ENCODE peak calls at places on chromosomes 6 and 20, in seven cellular contexts. One of them, this sample, is unnamed.

GRCh38 chr6:161226005-161226964 is 47.6 kb downstream of the AGPAT4 start:
- DNase-seq in pancreas: no peak
- DNase-seq in lower lobe of right lung: no peak
- DNase-seq in cardiac fibroblast: no peak
- DNase-seq in K562: peak; percentile 96
- DNase-seq in heart right ventricle: no peak
- DNase-seq in HFF-Myc: no peak
- DNase-seq in this sample: no peak

GRCh38 chr20:9506337-9506821 is 8.0 kb upstream of the LAMP5 start:
- DNase-seq in pancreas: no peak
- DNase-seq in lower lobe of right lung: peak; percentile 51
- DNase-seq in cardiac fibroblast: no peak
- DNase-seq in K562: no peak
- DNase-seq in heart right ventricle: peak; percentile 17
- DNase-seq in HFF-Myc: no peak
- DNase-seq in this sample: no peak

GRCh38 chr20:61991476-61991875 is 74.2 kb downstream of the TAF4 start:
- DNase-seq in pancreas: no peak
- DNase-seq in lower lobe of right lung: no peak
- DNase-seq in cardiac fibroblast: no peak
- DNase-seq in K562: no peak
- DNase-seq in heart right ventricle: no peak
- DNase-seq in HFF-Myc: no peak
- DNase-seq in this sample: no peak

GRCh38 chr6:113586966-113587699 is 270.0 kb upstream of the MARCKS start:
- DNase-seq in pancreas: no peak
- DNase-seq in lower lobe of right lung: no peak
- DNase-seq in cardiac fibroblast: no peak
- DNase-seq in K562: no peak
- DNase-seq in heart right ventricle: no peak
- DNase-seq in HFF-Myc: no peak
- DNase-seq in this sample: no peak

GRCh38 chr20:17583126-17583525 is 13.3 kb downstream of the DSTN start:
- DNase-seq in pancreas: no peak
- DNase-seq in lower lobe of right lung: no peak
- DNase-seq in cardiac fibroblast: no peak
- DNase-seq in K562: no peak
- DNase-seq in heart right ventricle: no peak
- DNase-seq in HFF-Myc: no peak
- DNase-seq in this sample: no peak

GRCh38 chr6:68059894-68060293 is 575.2 kb upstream of the ADGRB3 start:
- DNase-seq in pancreas: no peak
- DNase-seq in lower lobe of right lung: no peak
- DNase-seq in cardiac fibroblast: peak; percentile 58
- DNase-seq in K562: no peak
- DNase-seq in heart right ventricle: no peak
- DNase-seq in HFF-Myc: no peak
- DNase-seq in this sample: no peak

GRCh38 chr6:36618366-36619355 is 24.5 kb downstream of the SRSF3 start:
- DNase-seq in pancreas: no peak
- DNase-seq in lower lobe of right lung: no peak
- DNase-seq in cardiac fibroblast: no peak
- DNase-seq in K562: peak; percentile 44
- DNase-seq in heart right ventricle: no peak
- DNase-seq in HFF-Myc: no peak
- DNase-seq in this sample: peak; percentile 36

GRCh38 chr6:108728826-108729225 is 119.4 kb upstream of the ARMC2 start:
- DNase-seq in pancreas: no peak
- DNase-seq in lower lobe of right lung: no peak
- DNase-seq in cardiac fibroblast: no peak
- DNase-seq in K562: no peak
- DNase-seq in heart right ventricle: no peak
- DNase-seq in HFF-Myc: no peak
- DNase-seq in this sample: no peak

GRCh38 chr20:36461600-36462439 is 79.5 kb upstream of the MYL9 start:
- DNase-seq in pancreas: peak; percentile 76
- DNase-seq in lower lobe of right lung: peak; percentile 75
- DNase-seq in cardiac fibroblast: peak; percentile 71
- DNase-seq in K562: peak; percentile 70
- DNase-seq in heart right ventricle: peak; percentile 74
- DNase-seq in HFF-Myc: no peak
- DNase-seq in this sample: peak; percentile 42

GRCh38 chr6:70415247-70415646 is 1.9 kb downstream of the FAM135A start:
- DNase-seq in pancreas: no peak
- DNase-seq in lower lobe of right lung: no peak
- DNase-seq in cardiac fibroblast: no peak
- DNase-seq in K562: no peak
- DNase-seq in heart right ventricle: no peak
- DNase-seq in HFF-Myc: no peak
- DNase-seq in this sample: no peak

GRCh38 chr6:66935612-66936011 is 1228.6 kb upstream of the EYS start:
- DNase-seq in pancreas: no peak
- DNase-seq in lower lobe of right lung: no peak
- DNase-seq in cardiac fibroblast: no peak
- DNase-seq in K562: no peak
- DNase-seq in heart right ventricle: no peak
- DNase-seq in HFF-Myc: no peak
- DNase-seq in this sample: no peak

GRCh38 chr20:52312131-52312729 is 120.7 kb upstream of the ZFP64 start:
- DNase-seq in pancreas: no peak
- DNase-seq in lower lobe of right lung: no peak
- DNase-seq in cardiac fibroblast: peak; percentile 78
- DNase-seq in K562: peak; percentile 61
- DNase-seq in heart right ventricle: no peak
- DNase-seq in HFF-Myc: peak; percentile 48
- DNase-seq in this sample: peak; percentile 71

GRCh38 chr6:254011-254410 is 38.3 kb upstream of the DUSP22 start:
- DNase-seq in pancreas: no peak
- DNase-seq in lower lobe of right lung: no peak
- DNase-seq in cardiac fibroblast: no peak
- DNase-seq in K562: no peak
- DNase-seq in heart right ventricle: no peak
- DNase-seq in HFF-Myc: no peak
- DNase-seq in this sample: peak; percentile 38

GRCh38 chr20:61818746-61819483 is 246.8 kb downstream of the TAF4 start:
- DNase-seq in pancreas: no peak
- DNase-seq in lower lobe of right lung: peak; percentile 33
- DNase-seq in cardiac fibroblast: no peak
- DNase-seq in K562: no peak
- DNase-seq in heart right ventricle: no peak
- DNase-seq in HFF-Myc: no peak
- DNase-seq in this sample: no peak

GRCh38 chr6:93017213-93017612 is 402.1 kb downstream of the EPHA7 start:
- DNase-seq in pancreas: no peak
- DNase-seq in lower lobe of right lung: no peak
- DNase-seq in cardiac fibroblast: peak; percentile 3
- DNase-seq in K562: no peak
- DNase-seq in heart right ventricle: no peak
- DNase-seq in HFF-Myc: no peak
- DNase-seq in this sample: no peak

GRCh38 chr6:42401605-42401935 is 50.2 kb downstream of the TRERF1 start:
- DNase-seq in pancreas: no peak
- DNase-seq in lower lobe of right lung: no peak
- DNase-seq in cardiac fibroblast: no peak
- DNase-seq in K562: no peak
- DNase-seq in heart right ventricle: no peak
- DNase-seq in HFF-Myc: no peak
- DNase-seq in this sample: peak; percentile 68

GRCh38 chr20:38195041-38195504 is 30.0 kb upstream of the TGM2 start:
- DNase-seq in pancreas: no peak
- DNase-seq in lower lobe of right lung: no peak
- DNase-seq in cardiac fibroblast: no peak
- DNase-seq in K562: no peak
- DNase-seq in heart right ventricle: no peak
- DNase-seq in HFF-Myc: no peak
- DNase-seq in this sample: no peak

GRCh38 chr6:100504786-100505737 is 40.3 kb upstream of the SIM1 start:
- DNase-seq in pancreas: no peak
- DNase-seq in lower lobe of right lung: no peak
- DNase-seq in cardiac fibroblast: peak; percentile 80
- DNase-seq in K562: no peak
- DNase-seq in heart right ventricle: no peak
- DNase-seq in HFF-Myc: peak; percentile 62
- DNase-seq in this sample: peak; percentile 64

GRCh38 chr20:23119456-23120216 is 33.5 kb upstream of the CD93 start:
- DNase-seq in pancreas: no peak
- DNase-seq in lower lobe of right lung: no peak
- DNase-seq in cardiac fibroblast: no peak
- DNase-seq in K562: no peak
- DNase-seq in heart right ventricle: no peak
- DNase-seq in HFF-Myc: no peak
- DNase-seq in this sample: peak; percentile 20

GRCh38 chr20:45459606-45460005 is 9.9 kb upstream of the WFDC2 start:
- DNase-seq in pancreas: no peak
- DNase-seq in lower lobe of right lung: no peak
- DNase-seq in cardiac fibroblast: peak; percentile 7
- DNase-seq in K562: peak; percentile 13
- DNase-seq in heart right ventricle: no peak
- DNase-seq in HFF-Myc: no peak
- DNase-seq in this sample: no peak

GRCh38 chr6:169293196-169293595 is 39.5 kb upstream of the THBS2 start:
- DNase-seq in pancreas: no peak
- DNase-seq in lower lobe of right lung: no peak
- DNase-seq in cardiac fibroblast: peak; percentile 32
- DNase-seq in K562: no peak
- DNase-seq in heart right ventricle: no peak
- DNase-seq in HFF-Myc: no peak
- DNase-seq in this sample: no peak

GRCh38 chr20:634526-634925 is 18.5 kb downstream of the SRXN1 start:
- DNase-seq in pancreas: no peak
- DNase-seq in lower lobe of right lung: no peak
- DNase-seq in cardiac fibroblast: no peak
- DNase-seq in K562: no peak
- DNase-seq in heart right ventricle: no peak
- DNase-seq in HFF-Myc: no peak
- DNase-seq in this sample: no peak

GRCh38 chr20:34410331-34410730 is 47.3 kb downstream of the ITCH start:
- DNase-seq in pancreas: no peak
- DNase-seq in lower lobe of right lung: no peak
- DNase-seq in cardiac fibroblast: no peak
- DNase-seq in K562: no peak
- DNase-seq in heart right ventricle: no peak
- DNase-seq in HFF-Myc: peak; percentile 53
- DNase-seq in this sample: no peak

GRCh38 chr6:47094351-47094925 is 52.3 kb upstream of the ADGRF1 start:
- DNase-seq in pancreas: peak; percentile 29
- DNase-seq in lower lobe of right lung: no peak
- DNase-seq in cardiac fibroblast: peak; percentile 43
- DNase-seq in K562: no peak
- DNase-seq in heart right ventricle: no peak
- DNase-seq in HFF-Myc: no peak
- DNase-seq in this sample: peak; percentile 63

GRCh38 chr6:90911600-90911999 is 324.7 kb upstream of the MAP3K7 start:
- DNase-seq in pancreas: no peak
- DNase-seq in lower lobe of right lung: no peak
- DNase-seq in cardiac fibroblast: no peak
- DNase-seq in K562: no peak
- DNase-seq in heart right ventricle: no peak
- DNase-seq in HFF-Myc: no peak
- DNase-seq in this sample: no peak

GRCh38 chr6:35035481-35036030 is 105.6 kb downstream of the TCP11 start:
- DNase-seq in pancreas: no peak
- DNase-seq in lower lobe of right lung: no peak
- DNase-seq in cardiac fibroblast: no peak
- DNase-seq in K562: no peak
- DNase-seq in heart right ventricle: no peak
- DNase-seq in HFF-Myc: no peak
- DNase-seq in this sample: peak; percentile 52

GRCh38 chr20:42308980-42309524 is 690.9 kb upstream of the CHD6 start:
- DNase-seq in pancreas: no peak
- DNase-seq in lower lobe of right lung: no peak
- DNase-seq in cardiac fibroblast: no peak
- DNase-seq in K562: no peak
- DNase-seq in heart right ventricle: no peak
- DNase-seq in HFF-Myc: no peak
- DNase-seq in this sample: no peak

GRCh38 chr6:39812853-39813533 is 20.8 kb downstream of the DAAM2 start:
- DNase-seq in pancreas: no peak
- DNase-seq in lower lobe of right lung: no peak
- DNase-seq in cardiac fibroblast: peak; percentile 82
- DNase-seq in K562: no peak
- DNase-seq in heart right ventricle: no peak
- DNase-seq in HFF-Myc: peak; percentile 83
- DNase-seq in this sample: no peak
- TF ChIP-seq CTCF in pancreas: no peak
- TF ChIP-seq CTCF in lower lobe of right lung: no peak
- TF ChIP-seq CTCF in cardiac fibroblast: peak; percentile 13
- TF ChIP-seq CTCF in K562: no peak
- TF ChIP-seq CTCF in heart right ventricle: no peak
- TF ChIP-seq CTCF in HFF-Myc: peak; percentile 30
- TF ChIP-seq CTCF in this sample: no peak

DNA sequence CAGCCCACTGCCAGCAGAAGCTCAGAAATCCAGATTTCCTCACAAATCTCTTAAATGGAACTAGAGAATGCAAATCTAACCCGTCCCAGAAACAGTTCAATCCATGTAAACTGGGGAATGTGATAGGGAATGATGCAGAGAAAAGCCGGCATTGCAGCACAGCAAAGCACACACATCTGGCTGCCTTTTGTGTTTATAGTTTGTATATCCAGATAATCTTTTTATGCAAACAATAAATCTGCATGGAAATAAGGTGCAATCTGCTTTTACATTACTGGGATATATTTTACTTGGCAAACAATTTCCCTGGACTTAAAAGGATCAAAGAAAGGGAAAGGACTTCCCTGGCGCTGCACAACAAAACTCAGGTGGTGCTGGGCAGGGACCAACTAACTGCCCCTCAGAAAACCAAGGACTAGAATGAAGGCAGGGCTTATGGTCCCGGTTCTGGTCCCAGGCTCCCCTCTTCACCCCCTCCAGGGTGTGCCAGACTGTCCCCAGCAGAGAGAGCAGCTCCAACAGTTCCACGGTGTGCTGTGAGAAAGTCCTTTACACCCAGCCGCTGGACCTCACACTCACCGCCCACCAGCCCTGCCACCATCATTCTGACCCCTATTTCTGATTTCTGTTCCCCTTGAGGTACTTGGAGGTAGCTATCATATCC is 2.7 kb downstream of the PXDC1 start:
- DNase-seq in pancreas: no peak
- DNase-seq in lower lobe of right lung: no peak
- DNase-seq in cardiac fibroblast: no peak
- DNase-seq in K562: no peak
- DNase-seq in heart right ventricle: no peak
- DNase-seq in HFF-Myc: no peak
- DNase-seq in this sample: no peak
- H3K4me3 ChIP-seq in pancreas: no peak overlapping the region
- H3K4me3 ChIP-seq in lower lobe of right lung: peak overlapping the region; percentile 78
- H3K4me3 ChIP-seq in cardiac fibroblast: peak overlapping the region; percentile 86
- H3K4me3 ChIP-seq in K562: no peak overlapping the region
- H3K4me3 ChIP-seq in heart right ventricle: no peak overlapping the region
- H3K4me3 ChIP-seq in HFF-Myc: peak overlapping the region; percentile 67
- H3K4me3 ChIP-seq in this sample: peak overlapping the region; percentile 61

GRCh38 chr20:21554985-21555384 is 41.1 kb upstream of the NKX2-2 start:
- DNase-seq in pancreas: no peak
- DNase-seq in lower lobe of right lung: no peak
- DNase-seq in cardiac fibroblast: no peak
- DNase-seq in K562: no peak
- DNase-seq in heart right ventricle: no peak
- DNase-seq in HFF-Myc: no peak
- DNase-seq in this sample: no peak
- TF ChIP-seq CTCF in pancreas: no peak
- TF ChIP-seq CTCF in lower lobe of right lung: no peak
- TF ChIP-seq CTCF in cardiac fibroblast: no peak
- TF ChIP-seq CTCF in K562: no peak
- TF ChIP-seq CTCF in heart right ventricle: no peak
- TF ChIP-seq CTCF in HFF-Myc: no peak
- TF ChIP-seq CTCF in this sample: no peak

GRCh38 chr6:5315883-5316282 is 54.6 kb downstream of the FARS2 start:
- DNase-seq in pancreas: no peak
- DNase-seq in lower lobe of right lung: no peak
- DNase-seq in cardiac fibroblast: no peak
- DNase-seq in K562: no peak
- DNase-seq in heart right ventricle: no peak
- DNase-seq in HFF-Myc: peak; percentile 15
- DNase-seq in this sample: no peak
- H3K4me3 ChIP-seq in pancreas: no peak overlapping the region
- H3K4me3 ChIP-seq in lower lobe of right lung: no peak overlapping the region
- H3K4me3 ChIP-seq in cardiac fibroblast: no peak overlapping the region
- H3K4me3 ChIP-seq in K562: no peak overlapping the region
- H3K4me3 ChIP-seq in heart right ventricle: no peak overlapping the region
- H3K4me3 ChIP-seq in HFF-Myc: no peak overlapping the region
- H3K4me3 ChIP-seq in this sample: no peak overlapping the region